ENCODE peak calls at places on chromosomes 2 and 18, in nine cellular contexts. N is sigmoid colon, I is GM23338, T is HCT116, V is breast epithelium, E is vagina, D is transverse colon, M is Panc1, X is GM12878. G is an unnamed sample. For H3K4me1, the result is how much of the 10 kb centered on the place peaks cover.

GRCh38 chr2:170237572-170238120 is 59.7 kb downstream of the MYO3B start:
- DNase-seq in X (no peak), E (no peak), I (no peak), N (no peak), V (no peak), T (no peak), M (no peak), D (no peak), G (no peak)

GRCh38 chr2:36789181-36789804 is 92.8 kb downstream of the VIT start:
- DNase-seq in N (no peak), V (no peak), M (no peak), I (no peak), D (no peak), E (no peak), T (no peak), X (no peak), G (no peak)

GRCh38 chr2:203689424-203690109 is 16.9 kb upstream of the CD28 start:
- DNase-seq in X (peak), T (no peak), I (no peak), V (no peak), D (no peak), N (no peak), E (no peak), M (no peak), G (no peak)

GRCh38 chr2:23556929-23557328 is 171.9 kb downstream of the KLHL29 start:
- DNase-seq in N (no peak), V (no peak), M (no peak), X (no peak), T (no peak), I (no peak), D (no peak), E (no peak), G (no peak)

GRCh38 chr2:190352668-190353536 is 9.5 kb downstream of the INPP1 start:
- DNase-seq in D (no peak), N (no peak), I (no peak), M (no peak), V (no peak), E (no peak), X (no peak), T (no peak), G (no peak)

GRCh38 chr18:36127866-36128845 is 984 bp downstream of the SLC39A6 start:
- DNase-seq in X (no peak), M (no peak), E (no peak), I (peak), V (no peak), D (peak), N (no peak), T (no peak), G (no peak)

GRCh38 chr2:209451209-209451822 is 27.5 kb downstream of the MAP2 start:
- DNase-seq in M (no peak), E (no peak), D (no peak), I (peak), T (no peak), N (no peak), X (no peak), V (no peak), G (no peak)

GRCh38 chr2:20484034-20484617 is 37.3 kb downstream of the RHOB start:
- DNase-seq in D (no peak), N (peak), V (no peak), T (no peak), X (no peak), I (no peak), E (peak), M (no peak), G (no peak)

GRCh38 chr2:34266908-34267697 is 668.0 kb upstream of the FAM98A start:
- DNase-seq in D (no peak), I (peak), E (no peak), M (no peak), X (peak), T (no peak), V (no peak), N (no peak), G (no peak)

GRCh38 chr18:7633171-7633570 is 66.1 kb downstream of the PTPRM start:
- DNase-seq in N (no peak), D (no peak), I (no peak), M (no peak), E (no peak), V (no peak), X (no peak), T (no peak), G (peak)

GRCh38 chr2:147594038-147594437 is 250.8 kb upstream of the ACVR2A start:
- DNase-seq in E (no peak), I (no peak), M (no peak), X (no peak), N (no peak), D (no peak), V (no peak), T (no peak), G (no peak)

GRCh38 chr2:7634370-7634769 is 717.2 kb downstream of the RNF144A start:
- DNase-seq in N (no peak), T (no peak), M (no peak), I (no peak), D (no peak), V (no peak), X (no peak), E (no peak), G (no peak)
- H3K4me1 ChIP-seq in N (under half), T (under half), M (under half), I (under half), D (under half), V (under half), X (under half), E (under half), G (under half)

GRCh38 chr2:230872151-230872967 is 7.6 kb downstream of the ITM2C start:
- DNase-seq in M (no peak), I (no peak), V (no peak), D (no peak), E (no peak), T (no peak), N (no peak), X (no peak), G (no peak)
- H3K4me3 ChIP-seq in M (no peak), I (no peak), V (no peak), D (no peak), E (no peak), T (no peak), N (no peak), X (peak), G (no peak)

GRCh38 chr2:230323385-230324106 is 3.4 kb upstream of the SP140L start:
- DNase-seq in M (no peak), V (no peak), I (peak), E (no peak), T (peak), N (no peak), D (no peak), X (no peak), G (peak)
- TF ChIP-seq POLR2AphosphoS5 in M (no peak), V (no peak), I (no peak), E (no peak), T (peak), N (no peak), D (no peak), X (no peak), G (no peak)

GRCh38 chr2:218230882-218231281 is 13.9 kb downstream of the ARPC2 start:
- DNase-seq in E (no peak), X (no peak), I (peak), V (no peak), N (no peak), T (no peak), M (no peak), D (peak), G (no peak)

GRCh38 chr2:218229851-218230250 is 12.9 kb downstream of the ARPC2 start:
- DNase-seq in T (no peak), M (no peak), D (peak), V (no peak), X (no peak), I (no peak), E (no peak), N (no peak), G (no peak)

GRCh38 chr2:218226903-218227302 is 9.9 kb downstream of the ARPC2 start:
- DNase-seq in T (no peak), E (no peak), I (no peak), V (no peak), N (no peak), D (no peak), M (no peak), X (no peak), G (no peak)

GRCh38 chr2:218229239-218229638 is 12.2 kb downstream of the ARPC2 start:
- DNase-seq in N (no peak), I (no peak), D (no peak), T (no peak), M (no peak), V (no peak), X (peak), E (no peak), G (no peak)

DNA sequence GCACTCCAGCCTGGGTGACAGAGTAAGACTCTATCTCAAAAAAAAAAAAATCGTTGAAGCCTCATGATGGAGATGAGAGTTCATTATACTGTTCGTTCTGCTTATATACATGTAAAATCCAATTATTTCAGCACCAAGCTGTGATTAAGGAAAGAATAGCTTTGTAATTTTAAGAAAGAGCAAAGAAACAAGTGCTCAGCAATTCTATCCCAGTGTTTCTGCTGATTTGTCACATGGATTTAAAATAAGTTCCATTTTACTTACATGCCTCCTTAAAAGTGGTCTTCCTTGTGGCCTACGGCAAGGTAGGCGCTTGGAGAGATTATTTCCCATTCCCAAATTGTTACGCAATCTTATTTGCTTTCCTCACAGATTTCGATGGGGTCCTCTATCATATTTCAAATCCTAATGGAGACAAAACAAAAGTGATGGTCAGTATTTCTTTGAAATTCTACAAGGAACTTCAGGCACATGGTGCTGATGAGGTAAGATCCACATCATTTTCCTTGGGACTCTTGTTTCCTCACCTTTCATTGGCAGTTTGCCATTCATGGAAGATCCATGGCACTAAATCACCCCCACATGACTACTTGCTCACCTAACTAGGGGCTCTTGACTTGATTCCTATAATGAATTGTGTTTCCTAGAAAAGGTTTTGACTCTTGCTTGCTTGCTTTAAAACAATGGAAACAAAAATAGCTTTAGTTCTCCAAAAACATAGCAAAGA is 11.5 kb downstream of the ARPC2 start:
- DNase-seq in I (no peak), M (no peak), E (no peak), V (no peak), N (no peak), T (no peak), D (no peak), X (no peak), G (no peak)
- H3K4me1 ChIP-seq in I (under half), M (under half), E (under half), V (under half), N (under half), T (under half), D (under half), X (under half), G (under half)

DNA sequence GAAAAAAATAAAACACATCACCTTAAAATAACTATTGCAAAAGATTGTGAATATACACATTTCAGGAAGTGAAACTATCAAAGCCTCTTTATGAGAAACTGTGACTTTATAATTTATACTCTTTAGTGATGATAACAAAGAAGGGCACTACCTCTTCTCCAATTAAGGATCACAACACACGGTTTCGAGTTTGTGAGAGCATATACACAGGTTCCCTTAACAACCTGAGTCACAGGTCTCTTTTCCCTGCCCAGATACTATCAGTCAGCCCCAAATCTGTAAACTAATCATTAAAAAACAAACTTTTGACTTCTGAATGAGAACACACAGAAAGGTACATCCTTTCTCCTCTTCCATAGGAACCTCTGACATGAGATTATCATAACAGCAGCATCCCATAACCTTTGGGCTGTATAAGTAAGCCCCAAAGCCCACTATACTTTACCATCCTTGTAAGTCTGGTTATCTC is 44.9 kb downstream of the PTPN2 start:
- DNase-seq in D (no peak), E (no peak), N (no peak), M (no peak), X (peak), T (no peak), I (no peak), V (no peak), G (no peak)
- H3K4me3 ChIP-seq in D (no peak), E (no peak), N (no peak), M (no peak), X (peak), T (no peak), I (no peak), V (no peak), G (no peak)

DNA sequence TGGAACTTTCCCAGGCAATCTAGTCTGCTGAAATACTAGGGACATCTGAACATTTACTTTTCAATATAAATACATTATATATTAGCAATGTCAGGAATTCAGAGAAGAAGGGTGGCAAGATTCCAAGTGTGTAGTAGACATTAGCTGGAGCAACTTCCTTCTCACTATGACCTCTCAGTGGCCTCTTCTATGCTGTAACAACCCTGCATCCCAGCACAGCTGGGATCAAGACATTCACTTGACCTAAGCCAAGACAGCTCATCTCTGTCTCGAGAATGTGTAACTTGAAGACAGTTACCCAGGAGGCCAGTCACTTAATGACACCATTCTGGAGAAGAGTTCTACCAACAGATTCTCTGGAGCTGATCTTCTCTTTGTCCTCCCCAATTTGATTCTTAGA is 61.7 kb upstream of the RALBP1 start:
- DNase-seq in X (no peak), D (no peak), V (no peak), N (no peak), M (no peak), T (no peak), E (no peak), I (no peak), G (no peak)
- TF ChIP-seq POLR2AphosphoS5 in X (no peak), D (no peak), V (no peak), N (no peak), M (no peak), T (no peak), E (no peak), I (no peak), G (no peak)

DNA sequence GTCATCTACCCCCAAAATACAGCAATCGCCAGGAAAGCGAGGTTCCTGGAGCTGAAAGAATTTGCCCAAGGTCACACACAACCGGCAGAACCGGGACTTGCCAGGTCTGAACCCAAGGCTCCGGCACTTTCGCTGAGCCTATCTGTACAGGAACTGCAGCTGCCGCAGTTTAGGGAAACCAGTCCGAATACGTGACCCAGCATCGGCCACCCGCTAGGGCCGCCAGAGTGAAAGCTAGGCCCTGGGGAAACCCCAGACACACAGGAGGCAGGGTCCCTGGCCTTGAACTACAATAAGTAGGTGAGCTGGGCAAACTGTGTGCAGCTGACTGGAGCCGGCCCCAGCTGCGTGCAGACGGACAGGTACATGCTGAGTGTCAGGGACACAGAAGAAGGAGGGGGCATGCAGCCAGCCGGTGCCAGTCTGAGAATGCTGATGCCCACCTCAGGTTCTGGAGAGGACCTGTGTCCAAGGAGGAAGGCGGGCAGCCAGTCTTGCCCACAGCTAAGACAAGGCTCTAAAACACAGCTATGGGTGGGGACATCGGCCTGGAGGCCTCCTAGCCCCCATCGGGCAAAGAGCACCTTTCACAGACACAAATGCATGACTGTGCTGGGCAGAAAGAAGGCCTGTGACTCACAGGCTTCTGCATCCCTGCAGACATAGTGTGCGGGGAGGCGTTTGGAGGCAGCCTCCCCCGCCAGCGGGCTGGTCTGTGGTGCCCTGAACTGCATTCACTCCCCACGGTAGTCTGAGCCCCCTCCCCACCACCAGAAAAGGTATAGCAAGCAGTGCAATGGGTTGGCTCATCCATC is 107.5 kb upstream of the ID2 start:
- DNase-seq in V (no peak), T (no peak), D (no peak), M (no peak), N (peak), E (no peak), X (no peak), I (no peak), G (no peak)
- H3K4me1 ChIP-seq in V (under half), T (under half), D (under half), M (under half), N (under half), E (under half), X (under half), I (under half), G (under half)

DNA sequence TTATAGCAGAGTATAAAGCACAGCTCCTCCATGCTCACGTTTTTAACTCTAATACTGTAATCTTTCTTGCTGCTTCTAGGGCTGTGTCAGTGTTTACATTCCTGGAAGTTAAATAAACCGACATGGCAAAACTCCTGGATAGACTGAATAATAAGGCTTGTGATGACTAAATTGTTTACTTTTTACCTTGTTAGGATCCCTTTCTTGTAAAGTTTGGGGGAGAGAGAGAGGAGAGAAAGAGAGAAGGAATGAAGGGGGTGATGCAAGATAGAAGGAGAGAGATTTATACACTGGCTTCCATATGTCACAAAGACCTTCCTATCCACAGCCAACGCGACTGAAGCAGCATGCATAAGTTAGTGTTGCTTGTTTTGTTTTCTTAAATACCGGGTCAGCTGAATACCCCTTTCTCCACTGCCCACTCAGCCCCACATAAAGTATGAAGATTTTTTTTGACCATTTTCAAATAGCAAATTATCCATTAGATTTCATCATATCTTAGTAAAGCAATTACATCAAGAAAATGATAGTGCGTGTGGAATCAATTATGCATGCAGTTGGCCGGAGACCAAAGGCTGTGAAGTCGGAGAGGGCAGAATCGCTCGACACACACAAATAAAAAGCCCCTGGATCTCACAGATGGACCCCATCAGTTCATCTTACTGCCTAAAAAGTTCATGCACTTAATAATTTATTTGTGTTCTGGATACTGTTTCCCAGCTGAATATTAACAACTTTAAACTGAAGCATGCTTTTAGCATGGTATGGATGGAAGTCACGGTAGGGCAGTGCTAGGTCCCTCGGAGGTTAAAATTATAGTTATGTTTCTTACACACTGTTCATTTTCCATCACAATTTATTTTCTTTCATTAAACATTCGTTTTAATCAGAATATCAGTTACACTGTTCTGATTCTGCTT is 20.1 kb downstream of the BCL11A start:
- DNase-seq in N (no peak), X (no peak), E (no peak), M (no peak), D (no peak), V (no peak), I (no peak), T (no peak), G (no peak)
- H3K4me3 ChIP-seq in N (peak), X (peak), E (no peak), M (no peak), D (no peak), V (no peak), I (no peak), T (no peak), G (no peak)

DNA sequence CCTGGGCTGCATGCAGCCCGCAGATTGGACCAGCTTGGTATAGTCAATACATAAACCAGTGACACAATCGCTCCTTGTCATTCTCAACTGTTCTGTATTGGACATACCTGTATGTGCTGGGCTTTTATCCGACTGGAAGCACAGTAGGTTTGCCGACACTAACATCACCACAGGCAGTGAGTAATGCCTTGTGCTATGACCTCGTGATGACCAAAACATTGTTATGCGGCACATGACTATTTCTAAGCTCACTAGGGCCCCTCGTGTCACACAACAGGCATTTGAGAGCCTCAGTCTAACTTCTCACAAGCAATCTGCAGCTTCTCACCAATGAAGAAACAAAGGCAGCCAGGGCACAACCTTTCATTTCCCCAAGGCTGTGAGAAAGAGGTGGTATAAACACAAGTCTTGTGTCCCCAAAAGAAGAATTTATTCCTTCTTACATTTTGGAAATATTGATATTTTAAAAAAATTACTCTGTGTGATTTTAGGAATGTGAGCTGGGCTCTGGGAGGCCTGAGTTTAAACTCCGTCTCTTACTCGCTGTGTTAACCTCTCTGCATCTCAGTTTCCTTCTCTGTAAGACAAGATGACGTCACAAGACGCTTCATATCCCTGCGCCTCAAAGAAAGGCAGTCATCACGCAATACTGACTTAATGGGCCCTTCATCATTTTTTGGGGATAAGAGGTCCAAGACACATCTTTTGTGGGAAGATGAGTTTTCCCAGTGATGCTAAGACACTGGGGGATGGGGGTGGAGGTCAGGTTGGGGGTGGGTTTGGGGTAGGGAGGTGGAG is 320.6 kb downstream of the AFF3 start:
- DNase-seq in X (no peak), I (peak), T (no peak), E (no peak), N (no peak), D (no peak), M (peak), V (no peak), G (no peak)
- TF ChIP-seq POLR2AphosphoS5 in X (no peak), I (no peak), T (no peak), E (no peak), N (no peak), D (no peak), M (no peak), V (no peak), G (no peak)